ENCODE peak calls at places on chromosomes 3 and 15, in five cellular contexts. H is cardiac muscle cell, T is NCI-H1417, Y is caudate nucleus, S is KBM-7. K is an unnamed sample.

GRCh38 chr15:35439291-35439690 is 106.7 kb downstream of the DPH6 start:
- DNase-seq in S (no peak), T (no peak), H (no peak), Y (no peak), K (no peak)

GRCh38 chr3:148092624-148093194 is 605.0 kb upstream of the AGTR1 start:
- DNase-seq in H (no peak), Y (no peak), T (no peak), S (no peak), K (no peak)

GRCh38 chr15:93088200-93088980 is 621 bp downstream of the RGMA start:
- DNase-seq in S (peak; percentile 32), H (peak; percentile 48), T (no peak), Y (no peak), K (no peak)

GRCh38 chr3:52061116-52061910 is 4.9 kb upstream of the DUSP7 start:
- DNase-seq in T (no peak), H (no peak), Y (no peak), S (no peak), K (no peak)

GRCh38 chr3:23068016-23068728 is 135.0 kb upstream of the UBE2E2 start:
- DNase-seq in T (no peak), Y (no peak), H (no peak), S (no peak), K (no peak)

GRCh38 chr3:169634618-169635236 is 28.8 kb downstream of the MECOM start:
- DNase-seq in S (no peak), H (no peak), T (peak; percentile 80), Y (no peak), K (no peak)

GRCh38 chr3:106759686-106760085 is 617.6 kb upstream of the CCDC54 start:
- DNase-seq in S (no peak), T (no peak), H (no peak), Y (no peak), K (no peak)

GRCh38 chr15:64112904-64113303 is 17.1 kb downstream of the SNX1 start:
- DNase-seq in H (no peak), Y (no peak), S (no peak), T (no peak), K (no peak)

GRCh38 chr15:87293016-87293415 is 963.5 kb downstream of the NTRK3 start:
- DNase-seq in S (no peak), Y (no peak), H (no peak), T (no peak), K (no peak)

GRCh38 chr3:193730498-193730897 is 137.5 kb downstream of the OPA1 start:
- DNase-seq in H (no peak), T (no peak), S (no peak), Y (no peak), K (no peak)

GRCh38 chr3:101935081-101935480 is 85.8 kb downstream of the NFKBIZ start:
- DNase-seq in S (no peak), H (no peak), Y (no peak), T (no peak), K (no peak)

GRCh38 chr15:40878785-40879184 is 4.8 kb upstream of the RHOV start:
- DNase-seq in H (no peak), T (no peak), S (no peak), Y (no peak), K (no peak)

GRCh38 chr3:113018461-113019181 is 27.8 kb downstream of the GTPBP8 start:
- DNase-seq in H (no peak), T (no peak), Y (no peak), S (no peak), K (no peak)

GRCh38 chr3:160038862-160039562 is 50.4 kb downstream of the IL12A start:
- DNase-seq in S (peak; percentile 42), Y (no peak), T (no peak), H (peak; percentile 66), K (peak; percentile 17)

GRCh38 chr15:75942464-75942863 is 38.8 kb downstream of the FBXO22 start:
- DNase-seq in T (no peak), H (no peak), Y (no peak), S (no peak), K (no peak)

GRCh38 chr3:126888186-126888760 is 94.6 kb upstream of the PLXNA1 start:
- DNase-seq in T (peak; percentile 68), H (no peak), S (no peak), Y (no peak), K (no peak)

K was measured in occipital lobe.